ENCODE peak calls at places on chromosomes 7 and 10, in nine cellular contexts. One of them, this sample, is unnamed.

GRCh38 chr10:90968448-90969086 is 47.7 kb upstream of the ANKRD1 start:
- DNase-seq in NCI-H1105: no peak
- DNase-seq in adipocyte: peak
- DNase-seq in Peyer's patch: no peak
- DNase-seq in stimulated activated CD4-positive, alpha-beta T cell treated with anti-CD3 and anti-CD28 coated beads, Interleukin-2, amount 100 ng/mL, for 4 hours: no peak
- DNase-seq in activated CD4-positive, alpha-beta T cell treated with anti-CD3 and anti-CD28 coated beads, Interleukin-2, amount 10 ng/mL, durations not matched to agents 7 days and 5 days: no peak
- DNase-seq in hepatic stellate cell: peak
- DNase-seq in activated T-helper 1 cell treated with Interleukin-2 at 50 U/mL for 16 hours: no peak
- DNase-seq in GM03348: peak
- DNase-seq in this sample: no peak

GRCh38 chr7:54538122-54538521 is 4.1 kb upstream of the VSTM2A start:
- DNase-seq in Peyer's patch: no peak
- DNase-seq in stimulated activated CD4-positive, alpha-beta T cell treated with anti-CD3 and anti-CD28 coated beads, Interleukin-2, amount 100 ng/mL, for 4 hours: no peak
- DNase-seq in adipocyte: no peak
- DNase-seq in activated T-helper 1 cell treated with Interleukin-2 at 50 U/mL for 16 hours: no peak
- DNase-seq in NCI-H1105: no peak
- DNase-seq in hepatic stellate cell: no peak
- DNase-seq in GM03348: no peak
- DNase-seq in activated CD4-positive, alpha-beta T cell treated with anti-CD3 and anti-CD28 coated beads, Interleukin-2, amount 10 ng/mL, durations not matched to agents 7 days and 5 days: no peak
- DNase-seq in this sample: no peak

GRCh38 chr10:61342817-61343572 is 110.2 kb downstream of the TMEM26 start:
- DNase-seq in hepatic stellate cell: no peak
- DNase-seq in activated T-helper 1 cell treated with Interleukin-2 at 50 U/mL for 16 hours: no peak
- DNase-seq in GM03348: no peak
- DNase-seq in NCI-H1105: no peak
- DNase-seq in adipocyte: no peak
- DNase-seq in activated CD4-positive, alpha-beta T cell treated with anti-CD3 and anti-CD28 coated beads, Interleukin-2, amount 10 ng/mL, durations not matched to agents 7 days and 5 days: no peak
- DNase-seq in stimulated activated CD4-positive, alpha-beta T cell treated with anti-CD3 and anti-CD28 coated beads, Interleukin-2, amount 100 ng/mL, for 4 hours: no peak
- DNase-seq in Peyer's patch: no peak
- DNase-seq in this sample: no peak

GRCh38 chr10:70849582-70850016 is 33.9 kb downstream of the SGPL1 start:
- DNase-seq in stimulated activated CD4-positive, alpha-beta T cell treated with anti-CD3 and anti-CD28 coated beads, Interleukin-2, amount 100 ng/mL, for 4 hours: no peak
- DNase-seq in hepatic stellate cell: peak
- DNase-seq in NCI-H1105: no peak
- DNase-seq in GM03348: peak
- DNase-seq in activated CD4-positive, alpha-beta T cell treated with anti-CD3 and anti-CD28 coated beads, Interleukin-2, amount 10 ng/mL, durations not matched to agents 7 days and 5 days: no peak
- DNase-seq in adipocyte: peak
- DNase-seq in activated T-helper 1 cell treated with Interleukin-2 at 50 U/mL for 16 hours: no peak
- DNase-seq in Peyer's patch: no peak
- DNase-seq in this sample: peak

GRCh38 chr7:41834805-41835694 is 132.2 kb upstream of the INHBA start:
- DNase-seq in GM03348: peak
- DNase-seq in stimulated activated CD4-positive, alpha-beta T cell treated with anti-CD3 and anti-CD28 coated beads, Interleukin-2, amount 100 ng/mL, for 4 hours: no peak
- DNase-seq in Peyer's patch: no peak
- DNase-seq in activated T-helper 1 cell treated with Interleukin-2 at 50 U/mL for 16 hours: no peak
- DNase-seq in activated CD4-positive, alpha-beta T cell treated with anti-CD3 and anti-CD28 coated beads, Interleukin-2, amount 10 ng/mL, durations not matched to agents 7 days and 5 days: no peak
- DNase-seq in hepatic stellate cell: peak
- DNase-seq in adipocyte: peak
- DNase-seq in NCI-H1105: no peak
- DNase-seq in this sample: no peak

GRCh38 chr7:129789652-129790051 is 163.1 kb downstream of the UBE2H start:
- DNase-seq in stimulated activated CD4-positive, alpha-beta T cell treated with anti-CD3 and anti-CD28 coated beads, Interleukin-2, amount 100 ng/mL, for 4 hours: no peak
- DNase-seq in hepatic stellate cell: no peak
- DNase-seq in activated T-helper 1 cell treated with Interleukin-2 at 50 U/mL for 16 hours: no peak
- DNase-seq in NCI-H1105: no peak
- DNase-seq in adipocyte: no peak
- DNase-seq in GM03348: no peak
- DNase-seq in Peyer's patch: no peak
- DNase-seq in activated CD4-positive, alpha-beta T cell treated with anti-CD3 and anti-CD28 coated beads, Interleukin-2, amount 10 ng/mL, durations not matched to agents 7 days and 5 days: no peak
- DNase-seq in this sample: no peak

GRCh38 chr10:124155781-124156401 is 62.5 kb upstream of the CHST15 start:
- DNase-seq in adipocyte: peak
- DNase-seq in Peyer's patch: no peak
- DNase-seq in activated CD4-positive, alpha-beta T cell treated with anti-CD3 and anti-CD28 coated beads, Interleukin-2, amount 10 ng/mL, durations not matched to agents 7 days and 5 days: no peak
- DNase-seq in hepatic stellate cell: no peak
- DNase-seq in activated T-helper 1 cell treated with Interleukin-2 at 50 U/mL for 16 hours: no peak
- DNase-seq in GM03348: no peak
- DNase-seq in stimulated activated CD4-positive, alpha-beta T cell treated with anti-CD3 and anti-CD28 coated beads, Interleukin-2, amount 100 ng/mL, for 4 hours: no peak
- DNase-seq in NCI-H1105: no peak
- DNase-seq in this sample: no peak

GRCh38 chr7:75795831-75796285 is 17.7 kb downstream of the CCL24 start:
- DNase-seq in NCI-H1105: no peak
- DNase-seq in GM03348: no peak
- DNase-seq in Peyer's patch: no peak
- DNase-seq in stimulated activated CD4-positive, alpha-beta T cell treated with anti-CD3 and anti-CD28 coated beads, Interleukin-2, amount 100 ng/mL, for 4 hours: no peak
- DNase-seq in hepatic stellate cell: no peak
- DNase-seq in activated T-helper 1 cell treated with Interleukin-2 at 50 U/mL for 16 hours: no peak
- DNase-seq in adipocyte: no peak
- DNase-seq in activated CD4-positive, alpha-beta T cell treated with anti-CD3 and anti-CD28 coated beads, Interleukin-2, amount 10 ng/mL, durations not matched to agents 7 days and 5 days: no peak
- DNase-seq in this sample: no peak

GRCh38 chr10:120495226-120495625 is 38.2 kb downstream of the PLPP4 start:
- DNase-seq in Peyer's patch: no peak
- DNase-seq in activated T-helper 1 cell treated with Interleukin-2 at 50 U/mL for 16 hours: no peak
- DNase-seq in GM03348: peak
- DNase-seq in hepatic stellate cell: peak
- DNase-seq in adipocyte: no peak
- DNase-seq in NCI-H1105: no peak
- DNase-seq in stimulated activated CD4-positive, alpha-beta T cell treated with anti-CD3 and anti-CD28 coated beads, Interleukin-2, amount 100 ng/mL, for 4 hours: no peak
- DNase-seq in activated CD4-positive, alpha-beta T cell treated with anti-CD3 and anti-CD28 coated beads, Interleukin-2, amount 10 ng/mL, durations not matched to agents 7 days and 5 days: no peak
- DNase-seq in this sample: no peak

GRCh38 chr7:22561356-22561755 is 61.4 kb upstream of the STEAP1B start:
- DNase-seq in GM03348: peak
- DNase-seq in Peyer's patch: no peak
- DNase-seq in adipocyte: peak
- DNase-seq in stimulated activated CD4-positive, alpha-beta T cell treated with anti-CD3 and anti-CD28 coated beads, Interleukin-2, amount 100 ng/mL, for 4 hours: no peak
- DNase-seq in activated CD4-positive, alpha-beta T cell treated with anti-CD3 and anti-CD28 coated beads, Interleukin-2, amount 10 ng/mL, durations not matched to agents 7 days and 5 days: no peak
- DNase-seq in NCI-H1105: no peak
- DNase-seq in hepatic stellate cell: peak
- DNase-seq in activated T-helper 1 cell treated with Interleukin-2 at 50 U/mL for 16 hours: no peak
- DNase-seq in this sample: peak

GRCh38 chr7:52079726-52080125 is 763.1 kb upstream of the COBL start:
- DNase-seq in GM03348: no peak
- DNase-seq in Peyer's patch: no peak
- DNase-seq in stimulated activated CD4-positive, alpha-beta T cell treated with anti-CD3 and anti-CD28 coated beads, Interleukin-2, amount 100 ng/mL, for 4 hours: no peak
- DNase-seq in activated CD4-positive, alpha-beta T cell treated with anti-CD3 and anti-CD28 coated beads, Interleukin-2, amount 10 ng/mL, durations not matched to agents 7 days and 5 days: no peak
- DNase-seq in NCI-H1105: no peak
- DNase-seq in hepatic stellate cell: no peak
- DNase-seq in adipocyte: no peak
- DNase-seq in activated T-helper 1 cell treated with Interleukin-2 at 50 U/mL for 16 hours: no peak
- DNase-seq in this sample: no peak

GRCh38 chr7:45001138-45001694 is 1.2 kb downstream of the CCM2 start:
- DNase-seq in hepatic stellate cell: no peak
- DNase-seq in NCI-H1105: peak
- DNase-seq in GM03348: no peak
- DNase-seq in stimulated activated CD4-positive, alpha-beta T cell treated with anti-CD3 and anti-CD28 coated beads, Interleukin-2, amount 100 ng/mL, for 4 hours: peak
- DNase-seq in activated CD4-positive, alpha-beta T cell treated with anti-CD3 and anti-CD28 coated beads, Interleukin-2, amount 10 ng/mL, durations not matched to agents 7 days and 5 days: peak
- DNase-seq in Peyer's patch: peak
- DNase-seq in activated T-helper 1 cell treated with Interleukin-2 at 50 U/mL for 16 hours: peak
- DNase-seq in adipocyte: peak
- DNase-seq in this sample: no peak

GRCh38 chr7:143068446-143068845 is 16.3 kb downstream of the OR6V1 start:
- DNase-seq in activated CD4-positive, alpha-beta T cell treated with anti-CD3 and anti-CD28 coated beads, Interleukin-2, amount 10 ng/mL, durations not matched to agents 7 days and 5 days: no peak
- DNase-seq in activated T-helper 1 cell treated with Interleukin-2 at 50 U/mL for 16 hours: no peak
- DNase-seq in adipocyte: no peak
- DNase-seq in Peyer's patch: no peak
- DNase-seq in stimulated activated CD4-positive, alpha-beta T cell treated with anti-CD3 and anti-CD28 coated beads, Interleukin-2, amount 100 ng/mL, for 4 hours: no peak
- DNase-seq in hepatic stellate cell: no peak
- DNase-seq in NCI-H1105: no peak
- DNase-seq in GM03348: no peak
- DNase-seq in this sample: no peak

GRCh38 chr7:39952378-39952777 is 2.3 kb downstream of the CDK13 start:
- DNase-seq in stimulated activated CD4-positive, alpha-beta T cell treated with anti-CD3 and anti-CD28 coated beads, Interleukin-2, amount 100 ng/mL, for 4 hours: no peak
- DNase-seq in GM03348: peak
- DNase-seq in NCI-H1105: no peak
- DNase-seq in activated CD4-positive, alpha-beta T cell treated with anti-CD3 and anti-CD28 coated beads, Interleukin-2, amount 10 ng/mL, durations not matched to agents 7 days and 5 days: no peak
- DNase-seq in adipocyte: peak
- DNase-seq in hepatic stellate cell: peak
- DNase-seq in Peyer's patch: no peak
- DNase-seq in activated T-helper 1 cell treated with Interleukin-2 at 50 U/mL for 16 hours: no peak
- DNase-seq in this sample: no peak

GRCh38 chr7:116172353-116172752 is 38.0 kb upstream of the TES start:
- DNase-seq in activated T-helper 1 cell treated with Interleukin-2 at 50 U/mL for 16 hours: no peak
- DNase-seq in GM03348: no peak
- DNase-seq in adipocyte: peak
- DNase-seq in activated CD4-positive, alpha-beta T cell treated with anti-CD3 and anti-CD28 coated beads, Interleukin-2, amount 10 ng/mL, durations not matched to agents 7 days and 5 days: no peak
- DNase-seq in NCI-H1105: no peak
- DNase-seq in hepatic stellate cell: no peak
- DNase-seq in Peyer's patch: no peak
- DNase-seq in stimulated activated CD4-positive, alpha-beta T cell treated with anti-CD3 and anti-CD28 coated beads, Interleukin-2, amount 100 ng/mL, for 4 hours: no peak
- DNase-seq in this sample: no peak

GRCh38 chr10:84452006-84452405 is 123.6 kb downstream of the CCSER2 start:
- DNase-seq in GM03348: no peak
- DNase-seq in adipocyte: no peak
- DNase-seq in NCI-H1105: no peak
- DNase-seq in activated T-helper 1 cell treated with Interleukin-2 at 50 U/mL for 16 hours: no peak
- DNase-seq in stimulated activated CD4-positive, alpha-beta T cell treated with anti-CD3 and anti-CD28 coated beads, Interleukin-2, amount 100 ng/mL, for 4 hours: no peak
- DNase-seq in activated CD4-positive, alpha-beta T cell treated with anti-CD3 and anti-CD28 coated beads, Interleukin-2, amount 10 ng/mL, durations not matched to agents 7 days and 5 days: no peak
- DNase-seq in hepatic stellate cell: no peak
- DNase-seq in Peyer's patch: no peak
- DNase-seq in this sample: no peak

GRCh38 chr10:69124558-69125121 is 662 bp downstream of the VPS26A start:
- DNase-seq in hepatic stellate cell: peak
- DNase-seq in activated CD4-positive, alpha-beta T cell treated with anti-CD3 and anti-CD28 coated beads, Interleukin-2, amount 10 ng/mL, durations not matched to agents 7 days and 5 days: peak
- DNase-seq in activated T-helper 1 cell treated with Interleukin-2 at 50 U/mL for 16 hours: peak
- DNase-seq in GM03348: peak
- DNase-seq in Peyer's patch: peak
- DNase-seq in adipocyte: peak
- DNase-seq in stimulated activated CD4-positive, alpha-beta T cell treated with anti-CD3 and anti-CD28 coated beads, Interleukin-2, amount 100 ng/mL, for 4 hours: peak
- DNase-seq in NCI-H1105: no peak
- DNase-seq in this sample: peak

GRCh38 chr10:78541528-78542470 is 508.1 kb downstream of the RPS24 start:
- DNase-seq in stimulated activated CD4-positive, alpha-beta T cell treated with anti-CD3 and anti-CD28 coated beads, Interleukin-2, amount 100 ng/mL, for 4 hours: no peak
- DNase-seq in Peyer's patch: no peak
- DNase-seq in activated T-helper 1 cell treated with Interleukin-2 at 50 U/mL for 16 hours: no peak
- DNase-seq in NCI-H1105: no peak
- DNase-seq in adipocyte: peak
- DNase-seq in activated CD4-positive, alpha-beta T cell treated with anti-CD3 and anti-CD28 coated beads, Interleukin-2, amount 10 ng/mL, durations not matched to agents 7 days and 5 days: peak
- DNase-seq in GM03348: peak
- DNase-seq in hepatic stellate cell: peak
- DNase-seq in this sample: no peak

GRCh38 chr7:16644624-16644986 is 949 bp downstream of the ANKMY2 start:
- DNase-seq in GM03348: peak
- DNase-seq in adipocyte: peak
- DNase-seq in Peyer's patch: peak
- DNase-seq in hepatic stellate cell: peak
- DNase-seq in stimulated activated CD4-positive, alpha-beta T cell treated with anti-CD3 and anti-CD28 coated beads, Interleukin-2, amount 100 ng/mL, for 4 hours: peak
- DNase-seq in activated T-helper 1 cell treated with Interleukin-2 at 50 U/mL for 16 hours: peak
- DNase-seq in NCI-H1105: no peak
- DNase-seq in activated CD4-positive, alpha-beta T cell treated with anti-CD3 and anti-CD28 coated beads, Interleukin-2, amount 10 ng/mL, durations not matched to agents 7 days and 5 days: peak
- DNase-seq in this sample: peak

GRCh38 chr10:48938281-48938680 is 1.4 kb downstream of the LRRC18 start:
- DNase-seq in GM03348: no peak
- DNase-seq in activated CD4-positive, alpha-beta T cell treated with anti-CD3 and anti-CD28 coated beads, Interleukin-2, amount 10 ng/mL, durations not matched to agents 7 days and 5 days: no peak
- DNase-seq in activated T-helper 1 cell treated with Interleukin-2 at 50 U/mL for 16 hours: no peak
- DNase-seq in NCI-H1105: no peak
- DNase-seq in Peyer's patch: no peak
- DNase-seq in adipocyte: no peak
- DNase-seq in stimulated activated CD4-positive, alpha-beta T cell treated with anti-CD3 and anti-CD28 coated beads, Interleukin-2, amount 100 ng/mL, for 4 hours: no peak
- DNase-seq in hepatic stellate cell: no peak
- DNase-seq in this sample: no peak

GRCh38 chr10:63137306-63137705 is 4.2 kb downstream of the NRBF2 start:
- DNase-seq in activated CD4-positive, alpha-beta T cell treated with anti-CD3 and anti-CD28 coated beads, Interleukin-2, amount 10 ng/mL, durations not matched to agents 7 days and 5 days: no peak
- DNase-seq in hepatic stellate cell: no peak
- DNase-seq in stimulated activated CD4-positive, alpha-beta T cell treated with anti-CD3 and anti-CD28 coated beads, Interleukin-2, amount 100 ng/mL, for 4 hours: no peak
- DNase-seq in adipocyte: no peak
- DNase-seq in Peyer's patch: no peak
- DNase-seq in GM03348: peak
- DNase-seq in NCI-H1105: no peak
- DNase-seq in activated T-helper 1 cell treated with Interleukin-2 at 50 U/mL for 16 hours: no peak
- DNase-seq in this sample: peak

GRCh38 chr10:69240455-69240854 is 20.3 kb downstream of the HKDC1 start:
- DNase-seq in stimulated activated CD4-positive, alpha-beta T cell treated with anti-CD3 and anti-CD28 coated beads, Interleukin-2, amount 100 ng/mL, for 4 hours: no peak
- DNase-seq in hepatic stellate cell: no peak
- DNase-seq in activated T-helper 1 cell treated with Interleukin-2 at 50 U/mL for 16 hours: no peak
- DNase-seq in activated CD4-positive, alpha-beta T cell treated with anti-CD3 and anti-CD28 coated beads, Interleukin-2, amount 10 ng/mL, durations not matched to agents 7 days and 5 days: no peak
- DNase-seq in adipocyte: no peak
- DNase-seq in GM03348: no peak
- DNase-seq in NCI-H1105: no peak
- DNase-seq in Peyer's patch: no peak
- DNase-seq in this sample: no peak

GRCh38 chr7:8176370-8177081 is 85.4 kb downstream of the ICA1 start:
- DNase-seq in activated CD4-positive, alpha-beta T cell treated with anti-CD3 and anti-CD28 coated beads, Interleukin-2, amount 10 ng/mL, durations not matched to agents 7 days and 5 days: peak
- DNase-seq in hepatic stellate cell: no peak
- DNase-seq in Peyer's patch: peak
- DNase-seq in activated T-helper 1 cell treated with Interleukin-2 at 50 U/mL for 16 hours: peak
- DNase-seq in NCI-H1105: no peak
- DNase-seq in adipocyte: no peak
- DNase-seq in GM03348: no peak
- DNase-seq in stimulated activated CD4-positive, alpha-beta T cell treated with anti-CD3 and anti-CD28 coated beads, Interleukin-2, amount 100 ng/mL, for 4 hours: peak
- DNase-seq in this sample: no peak

GRCh38 chr10:22217842-22218241 is at the start of gene EBLN1:
- DNase-seq in activated CD4-positive, alpha-beta T cell treated with anti-CD3 and anti-CD28 coated beads, Interleukin-2, amount 10 ng/mL, durations not matched to agents 7 days and 5 days: no peak
- DNase-seq in GM03348: no peak
- DNase-seq in stimulated activated CD4-positive, alpha-beta T cell treated with anti-CD3 and anti-CD28 coated beads, Interleukin-2, amount 100 ng/mL, for 4 hours: no peak
- DNase-seq in NCI-H1105: no peak
- DNase-seq in adipocyte: no peak
- DNase-seq in hepatic stellate cell: no peak
- DNase-seq in Peyer's patch: no peak
- DNase-seq in activated T-helper 1 cell treated with Interleukin-2 at 50 U/mL for 16 hours: no peak
- DNase-seq in this sample: no peak

GRCh38 chr10:22986771-22987542 is 59.1 kb downstream of the ARMC3 start:
- DNase-seq in NCI-H1105: peak
- DNase-seq in GM03348: peak
- DNase-seq in stimulated activated CD4-positive, alpha-beta T cell treated with anti-CD3 and anti-CD28 coated beads, Interleukin-2, amount 100 ng/mL, for 4 hours: no peak
- DNase-seq in adipocyte: peak
- DNase-seq in activated CD4-positive, alpha-beta T cell treated with anti-CD3 and anti-CD28 coated beads, Interleukin-2, amount 10 ng/mL, durations not matched to agents 7 days and 5 days: no peak
- DNase-seq in Peyer's patch: no peak
- DNase-seq in hepatic stellate cell: peak
- DNase-seq in activated T-helper 1 cell treated with Interleukin-2 at 50 U/mL for 16 hours: no peak
- DNase-seq in this sample: peak

GRCh38 chr7:114310344-114311118 is 104.1 kb upstream of the FOXP2 start:
- DNase-seq in activated T-helper 1 cell treated with Interleukin-2 at 50 U/mL for 16 hours: no peak
- DNase-seq in stimulated activated CD4-positive, alpha-beta T cell treated with anti-CD3 and anti-CD28 coated beads, Interleukin-2, amount 100 ng/mL, for 4 hours: no peak
- DNase-seq in NCI-H1105: no peak
- DNase-seq in GM03348: no peak
- DNase-seq in hepatic stellate cell: no peak
- DNase-seq in adipocyte: peak
- DNase-seq in Peyer's patch: no peak
- DNase-seq in activated CD4-positive, alpha-beta T cell treated with anti-CD3 and anti-CD28 coated beads, Interleukin-2, amount 10 ng/mL, durations not matched to agents 7 days and 5 days: no peak
- DNase-seq in this sample: no peak

GRCh38 chr10:121322046-121322445 is 276.2 kb downstream of the FGFR2 start:
- DNase-seq in adipocyte: no peak
- DNase-seq in hepatic stellate cell: no peak
- DNase-seq in activated T-helper 1 cell treated with Interleukin-2 at 50 U/mL for 16 hours: no peak
- DNase-seq in NCI-H1105: no peak
- DNase-seq in activated CD4-positive, alpha-beta T cell treated with anti-CD3 and anti-CD28 coated beads, Interleukin-2, amount 10 ng/mL, durations not matched to agents 7 days and 5 days: no peak
- DNase-seq in Peyer's patch: no peak
- DNase-seq in GM03348: no peak
- DNase-seq in stimulated activated CD4-positive, alpha-beta T cell treated with anti-CD3 and anti-CD28 coated beads, Interleukin-2, amount 100 ng/mL, for 4 hours: no peak
- DNase-seq in this sample: no peak

GRCh38 chr10:61733358-61733940 is 70.7 kb downstream of the CABCOCO1 start:
- DNase-seq in NCI-H1105: no peak
- DNase-seq in Peyer's patch: no peak
- DNase-seq in GM03348: peak
- DNase-seq in activated CD4-positive, alpha-beta T cell treated with anti-CD3 and anti-CD28 coated beads, Interleukin-2, amount 10 ng/mL, durations not matched to agents 7 days and 5 days: peak
- DNase-seq in hepatic stellate cell: peak
- DNase-seq in activated T-helper 1 cell treated with Interleukin-2 at 50 U/mL for 16 hours: no peak
- DNase-seq in stimulated activated CD4-positive, alpha-beta T cell treated with anti-CD3 and anti-CD28 coated beads, Interleukin-2, amount 100 ng/mL, for 4 hours: no peak
- DNase-seq in adipocyte: peak
- DNase-seq in this sample: peak